ENCODE peak calls at places on chromosomes 1 and 21, in ten cellular contexts. Y is IMR-90, K is HCT116, X is type B pancreatic cell, R is RWPE1, I is OCI-LY7, N is suprapubic skin, O is body of pancreas, Z is choroid plexus epithelial cell, F is WTC11. G is an unnamed sample.

GRCh38 chr1:28893403-28894102 is 20.8 kb upstream of the EPB41 start:
- DNase-seq in R (no peak), Z (peak), O (no peak), K (no peak), I (peak), X (no peak), Y (peak), N (no peak), F (peak), G (peak)

GRCh38 chr21:45428534-45428933 is 23.6 kb downstream of the COL18A1 start:
- DNase-seq in I (no peak), O (no peak), X (no peak), R (no peak), F (no peak), K (no peak), Z (no peak), N (no peak), Y (no peak), G (no peak)

GRCh38 chr1:221776495-221777413 is 34.9 kb upstream of the DUSP10 start:
- DNase-seq in Z (no peak), N (no peak), Y (no peak), I (no peak), X (no peak), K (no peak), F (no peak), R (no peak), O (no peak), G (no peak)

GRCh38 chr1:28640766-28641165 is 2.1 kb downstream of the TAF12 start:
- DNase-seq in X (no peak), I (peak), N (no peak), O (no peak), Y (peak), F (no peak), K (peak), Z (peak), R (no peak), G (peak)

GRCh38 chr1:101006553-101006952 is 19.0 kb downstream of the DPH5 start:
- DNase-seq in I (no peak), K (no peak), Y (peak), F (no peak), Z (peak), X (no peak), R (no peak), N (no peak), O (no peak), G (no peak)

GRCh38 chr21:42616366-42617340 is 36.8 kb upstream of the PDE9A start:
- DNase-seq in O (no peak), I (no peak), X (no peak), N (peak), R (no peak), Y (no peak), Z (no peak), F (no peak), K (no peak), G (no peak)

GRCh38 chr1:19909971-19910370 is 13.4 kb downstream of the PLA2G2E start:
- DNase-seq in K (no peak), X (no peak), N (no peak), O (no peak), Y (no peak), R (no peak), F (no peak), Z (no peak), I (no peak), G (no peak)

GRCh38 chr1:187877220-187877619 is 1048.5 kb downstream of the PLA2G4A start:
- DNase-seq in X (no peak), Z (no peak), R (no peak), Y (no peak), O (no peak), K (no peak), F (no peak), I (no peak), N (no peak), G (no peak)

GRCh38 chr1:216632980-216633379 is 90.2 kb downstream of the ESRRG start:
- DNase-seq in Y (no peak), K (no peak), R (no peak), O (no peak), Z (no peak), X (no peak), I (no peak), F (no peak), N (no peak), G (peak)

GRCh38 chr1:13965770-13966398 is 265.9 kb downstream of the PRDM2 start:
- DNase-seq in X (peak), K (peak), F (peak), Z (peak), Y (peak), R (peak), N (no peak), O (peak), I (peak), G (peak)

GRCh38 chr1:87399701-87400100 is 71.0 kb downstream of the LMO4 start:
- DNase-seq in R (no peak), X (no peak), F (no peak), Y (no peak), K (no peak), O (no peak), Z (no peak), N (no peak), I (peak), G (no peak)

GRCh38 chr1:233791372-233791703 is 113.1 kb upstream of the SLC35F3 start:
- DNase-seq in Z (no peak), F (no peak), N (no peak), R (no peak), X (no peak), Y (no peak), K (no peak), I (no peak), O (no peak), G (no peak)

GRCh38 chr1:164660415-164661174 is 101.6 kb downstream of the PBX1 start:
- DNase-seq in X (no peak), N (no peak), Y (peak), R (no peak), Z (peak), O (no peak), K (no peak), F (no peak), I (peak), G (no peak)

GRCh38 chr1:178066904-178067531 is 26.9 kb upstream of the RASAL2 start:
- DNase-seq in K (no peak), Y (no peak), N (no peak), F (no peak), Z (no peak), O (no peak), R (no peak), X (no peak), I (no peak), G (no peak)

GRCh38 chr1:243293941-243294722 is 38.3 kb downstream of the SDCCAG8 start:
- DNase-seq in N (no peak), K (no peak), F (no peak), I (no peak), Z (no peak), Y (no peak), X (no peak), O (no peak), R (peak), G (no peak)

GRCh38 chr1:196423612-196424011 is 184.6 kb downstream of the KCNT2 start:
- DNase-seq in F (no peak), R (no peak), Z (peak), I (no peak), X (no peak), K (no peak), N (no peak), O (no peak), Y (peak), G (no peak)

GRCh38 chr1:184049836-184050468 is 1.6 kb upstream of the TSEN15 start:
- DNase-seq in O (no peak), R (no peak), I (no peak), Y (no peak), Z (no peak), N (no peak), F (no peak), K (no peak), X (no peak), G (no peak)

GRCh38 chr1:42419449-42419848 is 36.4 kb downstream of the ZMYND12 start:
- DNase-seq in Z (no peak), N (no peak), X (no peak), Y (no peak), I (no peak), O (no peak), F (no peak), R (no peak), K (no peak), G (no peak)

GRCh38 chr1:200983035-200983561 is 40.4 kb downstream of the KIF21B start:
- DNase-seq in X (no peak), F (no peak), O (no peak), I (no peak), Y (no peak), N (no peak), Z (no peak), R (no peak), K (no peak), G (no peak)

GRCh38 chr1:115670476-115671175 is 28.9 kb downstream of the VANGL1 start:
- DNase-seq in O (peak), Z (no peak), K (no peak), R (no peak), I (no peak), X (no peak), Y (peak), F (no peak), N (no peak), G (no peak)

GRCh38 chr1:9145021-9145668 is 16.2 kb upstream of the GPR157 start:
- DNase-seq in I (no peak), Z (peak), K (peak), O (no peak), R (peak), F (no peak), X (no peak), Y (peak), N (no peak), G (peak)

GRCh38 chr1:167312871-167313270 is 92.2 kb downstream of the POU2F1 start:
- DNase-seq in I (no peak), O (no peak), F (no peak), Y (peak), R (no peak), Z (peak), K (no peak), N (no peak), X (no peak), G (no peak)

DNA sequence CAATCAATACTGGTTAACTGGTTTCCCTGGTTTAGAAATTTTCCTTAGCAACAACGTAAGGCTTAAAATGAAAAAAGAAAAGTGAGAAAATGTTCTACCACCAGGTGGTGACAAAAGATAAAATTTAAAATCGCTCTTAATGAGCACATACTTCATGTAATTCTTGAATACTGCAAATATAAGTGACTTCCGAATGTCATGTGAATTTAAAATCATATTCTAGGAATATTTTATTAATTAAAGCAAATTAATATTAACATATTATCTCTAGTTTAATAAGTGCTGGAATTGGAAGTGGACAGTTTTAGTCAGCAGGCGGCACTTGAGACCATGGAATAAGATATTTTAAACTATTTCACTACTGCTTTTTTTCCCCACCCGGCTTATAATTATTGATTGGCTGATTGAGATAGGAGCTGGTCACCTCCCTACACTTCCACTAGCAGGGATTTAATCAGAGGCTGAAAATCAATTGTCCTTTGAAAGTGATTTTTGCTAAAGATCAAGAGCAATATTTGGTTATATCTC is 5.0 kb upstream of the ADAMTS1 start:
- DNase-seq in Z (peak), K (peak), F (no peak), X (no peak), O (no peak), R (peak), I (peak), N (no peak), Y (peak), G (peak)
- TF ChIP-seq CTCF in Z (peak), K (no peak), F (peak), X (peak), O (peak), R (peak), I (peak), N (peak), Y (peak), G (peak)

GRCh38 chr1:214549604-214550338 is 1.6 kb downstream of the PTPN14 start:
- DNase-seq in K (no peak), I (no peak), X (no peak), Z (peak), R (no peak), O (no peak), N (no peak), F (no peak), Y (peak), G (peak)
- TF ChIP-seq CTCF in K (no peak), I (no peak), X (peak), Z (peak), R (peak), O (no peak), N (no peak), F (no peak), Y (peak), G (peak)

DNA sequence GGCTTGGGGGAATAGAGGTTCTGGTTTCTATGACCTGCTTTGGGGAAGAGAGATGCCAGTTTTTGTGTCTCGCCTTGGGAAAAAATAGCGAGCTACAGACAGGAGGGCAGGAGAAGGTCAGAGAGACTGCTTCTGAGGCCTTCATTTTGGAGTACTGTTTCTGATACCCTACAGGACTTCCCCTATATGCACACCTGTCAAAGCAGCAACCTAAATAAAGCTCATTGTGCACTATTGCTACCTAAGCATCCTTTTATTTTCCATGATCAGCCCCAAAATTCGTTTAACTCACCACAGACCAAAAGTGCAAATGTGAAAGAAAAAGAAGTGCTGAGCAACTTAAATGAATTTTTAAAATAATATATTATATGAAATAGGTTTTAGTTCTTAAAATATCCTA is 145.6 kb upstream of the CHRM3 start:
- DNase-seq in R (no peak), I (no peak), K (no peak), N (no peak), Z (no peak), F (no peak), Y (no peak), X (no peak), O (no peak), G (no peak)
- TF ChIP-seq CTCF in R (no peak), I (no peak), K (no peak), N (no peak), Z (no peak), F (no peak), Y (no peak), X (no peak), O (no peak), G (no peak)

DNA sequence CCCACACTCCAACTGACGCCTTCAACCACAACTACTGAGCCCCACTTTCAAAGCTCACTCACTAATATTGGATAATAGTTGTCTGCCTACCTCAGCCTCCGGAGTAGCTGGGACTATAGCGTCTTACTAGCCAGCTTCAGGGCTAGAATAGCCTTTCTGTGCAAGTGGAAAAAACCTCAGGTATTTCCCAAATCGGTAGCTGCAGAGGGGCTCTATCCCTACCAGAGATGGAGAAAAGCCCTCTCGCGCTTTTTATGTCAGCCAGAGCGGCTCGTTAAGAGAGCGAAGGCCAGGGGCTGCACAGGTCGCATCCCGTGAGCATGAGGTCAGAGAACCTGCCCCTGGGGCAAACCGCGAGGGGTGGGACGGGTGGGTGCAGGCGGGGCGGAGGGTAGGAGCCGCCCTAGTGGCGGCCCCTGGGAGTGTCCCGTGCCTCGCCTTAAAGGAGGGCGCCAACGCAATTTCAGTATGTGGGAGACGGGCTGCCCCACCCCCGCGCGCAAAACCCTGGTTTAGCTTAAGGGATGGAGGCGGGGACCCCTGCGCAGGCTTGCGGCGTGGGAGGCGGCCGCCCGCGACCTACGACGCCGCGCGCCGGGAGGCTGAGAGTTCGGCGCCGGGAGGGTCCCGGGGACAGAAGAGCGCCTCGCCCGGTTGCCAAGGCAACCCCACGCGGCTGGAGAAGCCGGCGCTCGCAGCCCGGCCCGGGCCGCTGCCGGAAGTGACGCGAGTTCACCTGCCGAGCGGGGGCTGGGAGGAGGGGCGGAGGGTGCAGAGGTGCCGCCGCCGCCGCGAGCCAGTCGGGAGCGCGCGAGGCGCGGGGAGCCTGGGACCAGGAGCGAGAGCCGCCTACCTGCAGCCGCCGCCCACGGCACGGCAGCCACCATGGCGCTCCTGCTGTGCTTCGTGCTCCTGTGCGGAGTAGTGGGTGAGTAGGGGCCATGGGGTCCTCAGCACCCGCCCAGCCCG is at the start of gene CXADR:
- DNase-seq in I (peak), R (peak), Y (no peak), N (no peak), O (peak), F (peak), Z (peak), X (peak), K (peak), G (peak)
- TF ChIP-seq CTCF in I (peak), R (peak), Y (peak), N (no peak), O (peak), F (peak), Z (peak), X (peak), K (peak), G (peak)

GRCh38 chr1:182260516-182260915 is 131.1 kb downstream of the GLUL start:
- DNase-seq in R (no peak), Y (no peak), Z (no peak), X (no peak), K (no peak), O (no peak), F (no peak), N (no peak), I (no peak), G (no peak)
- TF ChIP-seq CTCF in R (no peak), Y (no peak), Z (no peak), X (no peak), K (no peak), O (no peak), F (no peak), N (no peak), I (no peak), G (no peak)

GRCh38 chr1:15584489-15585363 is at the start of gene AGMAT:
- DNase-seq in Y (no peak), I (peak), N (no peak), F (peak), Z (peak), R (no peak), K (no peak), X (peak), O (peak), G (no peak)
- TF ChIP-seq CTCF in Y (peak), I (peak), N (no peak), F (peak), Z (peak), R (peak), K (no peak), X (peak), O (peak), G (no peak)